ENCODE peak calls at places on chromosomes 7 and 10, in six cellular contexts. O, Z, K, R, T and B are unnamed samples.

GRCh38 chr7:91656486-91657237 is 223.8 kb downstream of the MTERF1 start:
- DNase-seq in O (no peak), T (no peak), R (no peak), K (no peak), Z (peak), B (no peak)

GRCh38 chr10:70906953-70907618 is 18.7 kb upstream of the PCBD1 start:
- DNase-seq in K (no peak), Z (no peak), T (no peak), O (no peak), R (no peak), B (peak)

GRCh38 chr7:18872344-18872743 is 245.1 kb downstream of the TWIST1 start:
- DNase-seq in O (no peak), Z (no peak), K (no peak), T (no peak), R (no peak), B (no peak)

GRCh38 chr7:47464266-47464665 is 117.6 kb downstream of the TNS3 start:
- DNase-seq in Z (no peak), T (no peak), R (no peak), O (no peak), K (no peak), B (no peak)

GRCh38 chr10:69635428-69636272 is 5.6 kb downstream of the FAM241B start:
- DNase-seq in O (no peak), T (no peak), Z (no peak), R (no peak), K (no peak), B (no peak)

GRCh38 chr7:50324113-50324512 is 19.6 kb downstream of the IKZF1 start:
- DNase-seq in K (no peak), O (no peak), T (no peak), R (no peak), Z (no peak), B (no peak)

GRCh38 chr7:41425926-41426325 is 277.0 kb downstream of the INHBA start:
- DNase-seq in O (peak), T (no peak), K (no peak), Z (no peak), R (peak), B (no peak)

GRCh38 chr7:131861620-131862346 is 305.4 kb upstream of the PODXL start:
- DNase-seq in O (peak), T (no peak), Z (no peak), R (peak), K (no peak), B (no peak)

GRCh38 chr7:88358881-88359280 is 52.2 kb upstream of the STEAP4 start:
- DNase-seq in Z (no peak), K (no peak), R (no peak), T (no peak), O (no peak), B (no peak)

GRCh38 chr7:102991077-102991539 is 78.3 kb downstream of the LRRC17 start:
- DNase-seq in T (no peak), Z (no peak), R (no peak), O (no peak), K (no peak), B (no peak)

GRCh38 chr10:130429809-130430208 is 293.6 kb downstream of the GLRX3 start:
- DNase-seq in R (no peak), T (no peak), Z (no peak), K (no peak), O (no peak), B (no peak)

GRCh38 chr7:95006010-95006409 is 98.6 kb downstream of the PPP1R9A start:
- DNase-seq in T (no peak), Z (no peak), K (no peak), R (no peak), O (no peak), B (no peak)

GRCh38 chr7:1540391-1541271 is 10.1 kb downstream of the MAFK start:
- DNase-seq in O (no peak), T (no peak), R (no peak), Z (peak), K (no peak), B (peak)

GRCh38 chr10:110005716-110006115 is 2.1 kb upstream of the ADD3 start:
- DNase-seq in R (peak), K (no peak), T (peak), O (peak), Z (no peak), B (peak)

GRCh38 chr7:80916770-80917681 is 1.8 kb downstream of the SEMA3C start:
- DNase-seq in K (no peak), R (peak), O (peak), Z (no peak), T (no peak), B (no peak)

GRCh38 chr10:11447571-11447970 is 163.9 kb downstream of the USP6NL start:
- DNase-seq in T (no peak), K (no peak), O (no peak), R (no peak), Z (no peak), B (no peak)

GRCh38 chr7:45990276-45990675 is 69.2 kb upstream of the IGFBP3 start:
- DNase-seq in Z (no peak), T (no peak), O (no peak), K (no peak), R (no peak), B (no peak)

GRCh38 chr10:122466866-122467470 is 5.6 kb downstream of the HTRA1 start:
- DNase-seq in T (no peak), Z (no peak), O (no peak), R (no peak), K (no peak), B (no peak)

GRCh38 chr10:97647556-97647955 is 7.1 kb downstream of the PI4K2A start:
- DNase-seq in K (no peak), O (peak), R (peak), T (no peak), Z (no peak), B (no peak)

GRCh38 chr10:117424789-117425649 is 49.8 kb upstream of the PDZD8 start:
- DNase-seq in R (no peak), K (no peak), O (no peak), T (no peak), Z (no peak), B (no peak)

GRCh38 chr10:71985542-71986250 is 21.5 kb downstream of the CHST3 start:
- DNase-seq in T (no peak), O (peak), R (peak), K (no peak), Z (no peak), B (no peak)

GRCh38 chr7:14978687-14979086 is 76.1 kb upstream of the DGKB start:
- DNase-seq in T (no peak), K (no peak), Z (no peak), R (no peak), O (no peak), B (no peak)

GRCh38 chr7:2282185-2282751 is 32.0 kb downstream of the SNX8 start:
- DNase-seq in O (no peak), T (no peak), Z (no peak), R (no peak), K (no peak), B (no peak)

GRCh38 chr10:79061441-79062315 is 7.1 kb upstream of the ZMIZ1 start:
- DNase-seq in T (no peak), Z (peak), O (no peak), R (no peak), K (no peak), B (peak)

GRCh38 chr10:78312197-78313046 is 278.8 kb downstream of the RPS24 start:
- DNase-seq in T (no peak), R (peak), K (no peak), Z (no peak), O (peak), B (no peak)

GRCh38 chr7:17015575-17015974 is 133.8 kb upstream of the AGR3 start:
- DNase-seq in Z (no peak), R (peak), O (peak), K (no peak), T (no peak), B (no peak)

GRCh38 chr10:62636825-62637248 is 167.7 kb upstream of the ADO start:
- DNase-seq in O (peak), K (peak), Z (no peak), T (no peak), R (peak), B (no peak)

GRCh38 chr7:100087055-100087750 is 1.6 kb upstream of the COPS6 start:
- DNase-seq in R (peak), K (no peak), O (peak), T (no peak), Z (no peak), B (no peak)

GRCh38 chr10:75115137-75115536 is 3.7 kb downstream of the SAMD8 start:
- DNase-seq in O (peak), K (no peak), R (peak), Z (no peak), T (no peak), B (no peak)

GRCh38 chr10:102436312-102436711 is 3.9 kb upstream of the CUEDC2 start:
- DNase-seq in Z (no peak), R (no peak), T (no peak), O (no peak), K (no peak), B (no peak)

GRCh38 chr10:7119325-7120015 is 291.4 kb downstream of the SFMBT2 start:
- DNase-seq in T (no peak), K (no peak), O (peak), R (no peak), Z (no peak), B (no peak)

GRCh38 chr7:19397917-19398316 is 252.7 kb upstream of the FERD3L start:
- DNase-seq in O (peak), Z (no peak), K (peak), T (no peak), R (peak), B (no peak)

GRCh38 chr10:124671486-124672075 is 72.6 kb downstream of the FAM53B start:
- DNase-seq in Z (peak), R (peak), T (no peak), O (no peak), K (no peak), B (no peak)
- TF ChIP-seq CTCF in Z (no peak), R (no peak), T (no peak), O (no peak), K (no peak), B (peak)

GRCh38 chr7:77439572-77439971 is 23.4 kb upstream of the GSAP start:
- DNase-seq in Z (no peak), K (no peak), R (peak), T (no peak), O (no peak), B (no peak)
- TF ChIP-seq CTCF in Z (no peak), K (no peak), R (peak), T (no peak), O (peak), B (no peak)

DNA sequence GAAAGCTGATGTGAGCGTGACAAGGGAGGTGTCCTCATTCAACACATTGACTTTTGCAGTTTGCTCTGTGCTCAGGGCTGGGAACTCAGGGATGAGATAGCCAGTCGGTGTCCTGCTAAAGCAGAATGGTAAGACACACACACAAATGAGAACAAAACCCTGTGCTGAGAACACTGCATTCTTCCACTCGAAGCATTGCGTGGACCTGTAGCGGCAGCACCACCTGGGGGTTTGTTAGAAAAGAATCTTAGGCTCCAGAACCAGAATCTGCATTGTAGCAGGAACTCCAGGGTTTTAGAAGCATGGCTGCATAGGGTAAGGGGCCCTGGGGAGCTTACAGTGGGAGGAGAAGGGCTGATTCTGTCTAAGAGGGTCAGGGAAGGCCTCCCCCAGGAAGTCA is 21.5 kb upstream of the OGDHL start:
- DNase-seq in T (no peak), R (no peak), O (no peak), Z (no peak), K (peak), B (no peak)
- TF ChIP-seq CTCF in T (no peak), R (peak), O (no peak), Z (no peak), K (peak), B (no peak)

GRCh38 chr7:124152859-124153692 is 120.2 kb upstream of the TMEM229A start:
- DNase-seq in K (no peak), O (peak), T (peak), Z (no peak), R (peak), B (peak)

DNA sequence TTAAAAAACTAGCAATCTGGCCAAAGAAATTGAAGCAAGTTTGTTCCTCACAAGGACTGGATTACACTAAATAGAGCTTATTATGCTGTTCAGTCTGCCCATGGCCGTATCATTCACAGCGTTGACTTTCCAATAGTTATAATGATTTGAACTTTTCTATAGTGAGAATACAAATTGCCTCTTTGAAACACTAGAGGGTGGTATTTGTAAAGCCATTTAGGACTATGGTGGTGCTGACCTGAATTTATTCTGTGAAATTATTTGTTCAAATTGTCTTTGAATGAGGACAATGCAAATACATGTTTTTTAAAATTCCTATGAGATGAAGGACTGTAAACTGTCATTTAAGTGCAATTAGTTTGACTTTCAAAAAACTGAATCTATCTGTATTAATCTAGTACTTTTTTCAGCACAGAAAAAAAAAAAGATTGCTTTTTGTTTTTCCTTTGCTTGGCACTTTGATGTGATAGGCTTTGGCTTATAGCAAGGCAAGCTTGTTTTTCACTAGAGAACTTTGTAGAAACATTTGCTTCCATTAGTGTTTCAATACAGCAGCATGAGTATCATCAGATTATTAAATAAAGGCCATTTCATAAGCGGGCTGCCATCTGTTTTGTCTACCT is 122.6 kb upstream of the TMEM229A start:
- DNase-seq in K (no peak), R (peak), O (peak), Z (no peak), T (no peak), B (no peak)
- TF ChIP-seq CTCF in K (peak), R (peak), O (peak), Z (no peak), T (peak), B (peak)

GRCh38 chr10:9302142-9302746 is 1247.8 kb downstream of the GATA3 start:
- DNase-seq in O (peak), T (peak), K (peak), Z (no peak), R (peak), B (no peak)

GRCh38 chr10:9299966-9300365 is 1245.5 kb downstream of the GATA3 start:
- DNase-seq in T (no peak), O (no peak), R (no peak), Z (no peak), K (no peak), B (no peak)

GRCh38 chr10:9301554-9301953 is 1247.1 kb downstream of the GATA3 start:
- DNase-seq in K (no peak), T (no peak), R (no peak), O (no peak), Z (no peak), B (no peak)

GRCh38 chr10:9297580-9297979 is 1243.1 kb downstream of the GATA3 start:
- DNase-seq in T (no peak), K (no peak), Z (no peak), R (no peak), O (no peak), B (no peak)

GRCh38 chr10:9301148-9301547 is 1246.7 kb downstream of the GATA3 start:
- DNase-seq in Z (no peak), T (no peak), K (no peak), R (peak), O (no peak), B (no peak)
- TF ChIP-seq CTCF in Z (no peak), T (no peak), K (peak), R (peak), O (peak), B (no peak)

DNA sequence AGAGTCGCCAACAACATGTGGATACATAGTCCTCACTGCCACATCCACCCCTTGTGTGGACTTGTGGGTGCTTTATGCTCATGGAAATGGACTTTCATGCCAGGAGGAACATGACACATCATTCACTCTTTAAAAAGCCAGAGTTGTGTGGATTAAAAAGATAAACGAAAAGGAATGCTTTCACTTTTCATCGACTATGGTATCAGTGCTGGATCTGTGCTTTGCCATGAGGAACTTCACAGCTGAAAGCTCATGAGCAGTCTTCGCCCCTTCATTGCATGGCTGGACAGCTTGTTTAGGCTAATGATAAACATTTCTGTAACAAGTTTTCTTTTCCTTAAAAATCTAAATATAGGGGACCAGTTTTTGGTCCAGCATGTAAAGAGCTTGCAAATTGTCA is 173.7 kb upstream of the NPS start:
- DNase-seq in R (no peak), K (no peak), O (peak), T (no peak), Z (no peak), B (no peak)
- TF ChIP-seq CTCF in R (no peak), K (no peak), O (no peak), T (no peak), Z (no peak), B (no peak)

DNA sequence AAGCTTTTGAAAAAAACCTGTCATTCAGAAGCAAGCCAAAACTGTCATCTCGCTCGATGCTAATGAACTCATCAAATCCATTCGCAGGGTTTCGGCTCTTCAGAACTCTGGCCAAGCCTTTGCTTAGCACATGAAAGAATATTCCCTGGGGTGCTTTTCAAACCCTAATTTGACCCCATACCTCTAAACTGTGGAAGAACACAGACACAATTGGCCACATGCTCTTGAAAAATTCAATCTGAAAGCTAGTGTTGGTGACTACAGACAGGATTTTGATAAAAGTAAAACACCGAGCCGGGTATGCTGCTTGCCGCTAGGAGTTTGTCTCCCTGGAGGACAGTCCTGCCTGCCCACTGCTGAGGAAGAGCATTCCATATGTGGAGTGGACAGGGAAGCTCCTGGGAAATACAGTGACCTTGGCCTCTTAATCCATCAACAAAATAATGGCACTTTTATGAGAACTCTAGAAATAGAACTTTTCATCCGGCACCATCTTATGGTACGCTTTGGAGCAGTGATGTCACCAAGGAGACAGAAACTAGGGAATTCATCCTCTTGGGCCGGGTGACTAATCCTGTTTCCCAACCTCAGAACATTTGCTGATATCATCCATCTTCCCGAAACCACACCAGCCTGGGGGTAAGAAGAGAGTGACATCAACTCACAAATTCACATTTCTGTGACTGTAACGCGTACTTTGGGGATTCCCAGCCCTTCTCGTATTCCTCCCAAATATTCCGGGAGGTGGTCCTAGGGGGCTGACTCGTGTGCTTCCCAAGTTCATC is 34.2 kb downstream of the MTURN start:
- DNase-seq in Z (no peak), R (peak), T (no peak), O (peak), K (no peak), B (no peak)
- TF ChIP-seq CTCF in Z (no peak), R (peak), T (no peak), O (no peak), K (no peak), B (no peak)